ENCODE peak calls at places on chromosomes 6 and 20, in six cellular contexts. One of them, this sample, is unnamed.

GRCh38 chr6:3773696-3774298 is 22.3 kb upstream of the PXDC1 start:
- DNase-seq in GM20000: no peak
- DNase-seq in NCI-H774: no peak
- DNase-seq in HFFc6: no peak
- DNase-seq in stromal cell of bone marrow: peak; percentile 41
- DNase-seq in choroid plexus epithelial cell: peak; percentile 70
- DNase-seq in this sample: no peak

GRCh38 chr20:58839474-58839874 is 11.2 kb downstream of the GNAS-AS1 start:
- DNase-seq in GM20000: peak; percentile 64
- DNase-seq in NCI-H774: no peak
- DNase-seq in HFFc6: peak; percentile 6
- DNase-seq in stromal cell of bone marrow: no peak
- DNase-seq in choroid plexus epithelial cell: peak; percentile 36
- DNase-seq in this sample: peak; percentile 41

GRCh38 chr20:46400828-46401477 is 5.5 kb downstream of the ELMO2 start:
- DNase-seq in GM20000: no peak
- DNase-seq in NCI-H774: no peak
- DNase-seq in HFFc6: peak; percentile 77
- DNase-seq in stromal cell of bone marrow: peak; percentile 15
- DNase-seq in choroid plexus epithelial cell: peak; percentile 54
- DNase-seq in this sample: peak; percentile 20

GRCh38 chr6:16477367-16478149 is 239.2 kb downstream of the GMPR start:
- DNase-seq in GM20000: no peak
- DNase-seq in NCI-H774: no peak
- DNase-seq in HFFc6: no peak
- DNase-seq in stromal cell of bone marrow: no peak
- DNase-seq in choroid plexus epithelial cell: no peak
- DNase-seq in this sample: no peak

GRCh38 chr20:48604936-48605335 is 222.9 kb downstream of the PREX1 start:
- DNase-seq in GM20000: no peak
- DNase-seq in NCI-H774: no peak
- DNase-seq in HFFc6: no peak
- DNase-seq in stromal cell of bone marrow: no peak
- DNase-seq in choroid plexus epithelial cell: no peak
- DNase-seq in this sample: no peak

GRCh38 chr20:64081620-64081964 is 1.7 kb downstream of the OPRL1 start:
- DNase-seq in GM20000: no peak
- DNase-seq in NCI-H774: no peak
- DNase-seq in HFFc6: no peak
- DNase-seq in stromal cell of bone marrow: no peak
- DNase-seq in choroid plexus epithelial cell: no peak
- DNase-seq in this sample: no peak

GRCh38 chr6:2081155-2082138 is 164.0 kb downstream of the GMDS start:
- DNase-seq in GM20000: peak; percentile 47
- DNase-seq in NCI-H774: no peak
- DNase-seq in HFFc6: no peak
- DNase-seq in stromal cell of bone marrow: no peak
- DNase-seq in choroid plexus epithelial cell: no peak
- DNase-seq in this sample: peak; percentile 26

GRCh38 chr6:107209406-107209939 is 94.2 kb upstream of the BEND3 start:
- DNase-seq in GM20000: no peak
- DNase-seq in NCI-H774: no peak
- DNase-seq in HFFc6: no peak
- DNase-seq in stromal cell of bone marrow: no peak
- DNase-seq in choroid plexus epithelial cell: no peak
- DNase-seq in this sample: no peak

GRCh38 chr6:6749791-6750434 is 161.4 kb downstream of the LY86 start:
- DNase-seq in GM20000: no peak
- DNase-seq in NCI-H774: no peak
- DNase-seq in HFFc6: peak; percentile 89
- DNase-seq in stromal cell of bone marrow: peak; percentile 50
- DNase-seq in choroid plexus epithelial cell: peak; percentile 91
- DNase-seq in this sample: no peak

GRCh38 chr6:24506814-24507520 is 12.2 kb downstream of the ALDH5A1 start:
- DNase-seq in GM20000: no peak
- DNase-seq in NCI-H774: no peak
- DNase-seq in HFFc6: no peak
- DNase-seq in stromal cell of bone marrow: no peak
- DNase-seq in choroid plexus epithelial cell: no peak
- DNase-seq in this sample: no peak

This sample was measured in GM06990.